ENCODE peak calls at places on chromosome 9, in seven cellular contexts. N is AG10803, P is ELF-1, M is left colon, S is progenitor cell of endocrine pancreas, B is head of caudate nucleus, H is KBM-7. G is an unnamed sample.

GRCh38 chr9:33676746-33677505 is 118.4 kb upstream of the PRSS3 start:
- DNase-seq in P (peak), S (peak), H (peak), M (peak), N (peak), B (peak), G (peak)

GRCh38 chr9:36987891-36988290 is 46.2 kb downstream of the PAX5 start:
- DNase-seq in B (no peak), S (no peak), M (no peak), H (no peak), P (no peak), N (no peak), G (no peak)

GRCh38 chr9:120928015-120928719 is 1.6 kb upstream of the TRAF1 start:
- DNase-seq in S (no peak), P (peak), M (peak), H (no peak), N (no peak), B (peak), G (peak)

GRCh38 chr9:117491491-117491890 is 76.6 kb upstream of the ASTN2 start:
- DNase-seq in P (no peak), M (peak), B (no peak), S (no peak), H (no peak), N (no peak), G (no peak)

GRCh38 chr9:3548636-3549035 is 22.8 kb upstream of the RFX3 start:
- DNase-seq in N (no peak), M (no peak), H (no peak), S (no peak), P (no peak), B (no peak), G (no peak)

GRCh38 chr9:34503406-34503805 is 19.4 kb downstream of the ENHO start:
- DNase-seq in M (no peak), P (no peak), N (no peak), B (no peak), H (no peak), S (no peak), G (no peak)

GRCh38 chr9:130333041-130334040 is 67.8 kb downstream of the HMCN2 start:
- DNase-seq in N (peak), S (no peak), M (no peak), B (no peak), P (no peak), H (peak), G (no peak)

GRCh38 chr9:121122450-121123032 is 47.8 kb downstream of the CNTRL start:
- DNase-seq in H (peak), M (no peak), N (no peak), S (no peak), B (no peak), P (no peak), G (no peak)

GRCh38 chr9:132787748-132788159 is 90.3 kb downstream of the AK8 start:
- DNase-seq in S (no peak), H (peak), N (no peak), P (no peak), B (no peak), M (no peak), G (no peak)

GRCh38 chr9:29213374-29214161 is 1640.3 kb upstream of the C9orf72 start:
- DNase-seq in M (no peak), H (peak), N (no peak), B (peak), P (peak), S (peak), G (no peak)

GRCh38 chr9:114004221-114004716 is 73.8 kb downstream of the AMBP start:
- DNase-seq in M (peak), H (peak), B (peak), N (no peak), P (no peak), S (no peak), G (peak)

GRCh38 chr9:72038890-72039410 is 21.5 kb downstream of the C9orf57 start:
- DNase-seq in P (peak), H (peak), S (peak), B (peak), N (peak), M (peak), G (peak)

GRCh38 chr9:129900263-129901041 is 65.2 kb downstream of the USP20 start:
- DNase-seq in N (no peak), M (no peak), S (no peak), B (no peak), P (no peak), H (no peak), G (no peak)

GRCh38 chr9:124024107-124024506 is 12.5 kb downstream of the LHX2 start:
- DNase-seq in P (no peak), S (no peak), M (no peak), N (no peak), B (no peak), H (no peak), G (no peak)

GRCh38 chr9:16673171-16673570 is 197.3 kb downstream of the BNC2 start:
- DNase-seq in S (no peak), M (no peak), N (peak), B (no peak), H (no peak), P (no peak), G (no peak)

GRCh38 chr9:88993871-88994819 is 2.9 kb downstream of the S1PR3 start:
- DNase-seq in N (no peak), P (no peak), S (no peak), B (no peak), H (no peak), M (no peak), G (no peak)

GRCh38 chr9:135501261-135502167 is 1.0 kb downstream of the MRPS2 start:
- DNase-seq in M (peak), P (peak), N (peak), B (peak), H (no peak), S (no peak), G (no peak)

GRCh38 chr9:133558191-133559126 is 24.0 kb downstream of the ADAMTSL2 start:
- DNase-seq in M (no peak), B (peak), P (peak), N (peak), H (peak), S (no peak), G (no peak)

GRCh38 chr9:98892296-98892695 is 51.4 kb upstream of the COL15A1 start:
- DNase-seq in M (no peak), H (no peak), N (no peak), P (no peak), B (no peak), S (no peak), G (no peak)

GRCh38 chr9:116204252-116204882 is 50.8 kb downstream of the PAPPA start:
- DNase-seq in B (no peak), S (no peak), M (no peak), H (no peak), P (no peak), N (no peak), G (no peak)

GRCh38 chr9:35826071-35826701 is 2.3 kb downstream of the FAM221B start:
- DNase-seq in S (no peak), N (peak), H (peak), B (no peak), M (no peak), P (peak), G (no peak)

GRCh38 chr9:34560574-34561229 is 28.8 kb downstream of the CNTFR start:
- DNase-seq in S (no peak), B (no peak), H (no peak), M (peak), P (no peak), N (no peak), G (no peak)

GRCh38 chr9:129287595-129288305 is 109.7 kb upstream of the IER5L start:
- DNase-seq in H (no peak), N (no peak), M (no peak), B (no peak), P (no peak), S (no peak), G (peak)

GRCh38 chr9:93302586-93303257 is 118.8 kb downstream of the WNK2 start:
- DNase-seq in H (peak), B (no peak), M (peak), N (peak), P (peak), S (peak), G (no peak)

GRCh38 chr9:95349109-95350038 is 31.9 kb upstream of the FANCC start:
- DNase-seq in H (no peak), P (peak), M (no peak), B (peak), N (no peak), S (peak), G (no peak)

GRCh38 chr9:105670315-105670714 is 8.1 kb downstream of the TAL2 start:
- DNase-seq in N (no peak), H (no peak), B (no peak), S (no peak), M (no peak), P (no peak), G (no peak)

GRCh38 chr9:83154821-83155220 is 91.9 kb upstream of the RASEF start:
- DNase-seq in B (no peak), S (no peak), N (no peak), P (no peak), H (no peak), M (no peak), G (no peak)

GRCh38 chr9:133063500-133064231 is 1.9 kb downstream of the CEL start:
- DNase-seq in N (no peak), H (no peak), P (no peak), B (no peak), M (no peak), S (no peak), G (no peak)

GRCh38 chr9:35426627-35427026 is 63.3 kb upstream of the RUSC2 start:
- DNase-seq in N (no peak), P (no peak), M (no peak), B (no peak), S (no peak), H (no peak), G (no peak)

GRCh38 chr9:34710023-34710422 is at the start of gene CCL21:
- DNase-seq in S (no peak), P (no peak), B (no peak), N (no peak), H (no peak), M (no peak), G (no peak)

GRCh38 chr9:137947012-137947411 is 69.4 kb downstream of the CACNA1B start:
- DNase-seq in M (no peak), N (no peak), S (no peak), P (no peak), B (no peak), H (no peak), G (no peak)

GRCh38 chr9:98790601-98791146 is 5.7 kb downstream of the ANKS6 start:
- DNase-seq in N (no peak), H (no peak), B (no peak), M (no peak), P (no peak), S (no peak), G (no peak)

GRCh38 chr9:136020206-136020605 is 59.0 kb upstream of the UBAC1 start:
- DNase-seq in H (no peak), P (no peak), N (no peak), S (no peak), B (no peak), M (no peak), G (no peak)

GRCh38 chr9:108117775-108118174 is 628.2 kb upstream of the KLF4 start:
- DNase-seq in M (no peak), S (no peak), N (peak), P (no peak), B (no peak), H (no peak), G (no peak)

GRCh38 chr9:78441396-78441795 is 144.5 kb downstream of the PSAT1 start:
- DNase-seq in B (no peak), P (no peak), N (no peak), H (no peak), S (no peak), M (no peak), G (no peak)

GRCh38 chr9:120905794-120906248 is 20.8 kb downstream of the TRAF1 start:
- DNase-seq in S (no peak), B (no peak), H (no peak), M (no peak), N (no peak), P (no peak), G (no peak)